ENCODE peak calls at places on chromosomes 12 and 14, in nine cellular contexts. One of them, this sample, is unnamed.

GRCh38 chr14:104554608-104555401 is 24.8 kb upstream of the C14orf180 start:
- DNase-seq in RWPE1: no peak
- DNase-seq in ELR: no peak
- DNase-seq in CD4-positive, alpha-beta memory T cell: no peak
- DNase-seq in HS-5: no peak
- DNase-seq in HEK293T: no peak
- DNase-seq in NCI-H1436: no peak
- DNase-seq in upper lobe of right lung: peak; percentile 34
- DNase-seq in cardiac muscle cell: peak; percentile 44
- DNase-seq in this sample: no peak

GRCh38 chr14:69043007-69043444 is 63.9 kb upstream of the ACTN1 start:
- DNase-seq in HEK293T: no peak
- DNase-seq in RWPE1: no peak
- DNase-seq in ELR: no peak
- DNase-seq in upper lobe of right lung: peak; percentile 82
- DNase-seq in NCI-H1436: no peak
- DNase-seq in CD4-positive, alpha-beta memory T cell: no peak
- DNase-seq in cardiac muscle cell: no peak
- DNase-seq in HS-5: no peak
- DNase-seq in this sample: no peak

GRCh38 chr14:78690836-78691235 is 520.7 kb downstream of the NRXN3 start:
- DNase-seq in HEK293T: no peak
- DNase-seq in upper lobe of right lung: no peak
- DNase-seq in ELR: no peak
- DNase-seq in RWPE1: no peak
- DNase-seq in CD4-positive, alpha-beta memory T cell: no peak
- DNase-seq in NCI-H1436: no peak
- DNase-seq in cardiac muscle cell: no peak
- DNase-seq in HS-5: peak; percentile 28
- DNase-seq in this sample: no peak

GRCh38 chr12:116142936-116143882 is 134.3 kb downstream of the MED13L start:
- DNase-seq in NCI-H1436: no peak
- DNase-seq in cardiac muscle cell: no peak
- DNase-seq in RWPE1: peak; percentile 54
- DNase-seq in HEK293T: no peak
- DNase-seq in HS-5: peak; percentile 79
- DNase-seq in ELR: peak; percentile 94
- DNase-seq in upper lobe of right lung: no peak
- DNase-seq in CD4-positive, alpha-beta memory T cell: no peak
- DNase-seq in this sample: no peak

GRCh38 chr12:98106201-98106600 is 409.2 kb upstream of the TMPO start:
- DNase-seq in HEK293T: no peak
- DNase-seq in upper lobe of right lung: no peak
- DNase-seq in ELR: no peak
- DNase-seq in cardiac muscle cell: no peak
- DNase-seq in HS-5: no peak
- DNase-seq in CD4-positive, alpha-beta memory T cell: no peak
- DNase-seq in NCI-H1436: no peak
- DNase-seq in RWPE1: no peak
- DNase-seq in this sample: no peak

GRCh38 chr12:47881826-47882427 is 22.9 kb downstream of the VDR start:
- DNase-seq in NCI-H1436: no peak
- DNase-seq in upper lobe of right lung: no peak
- DNase-seq in cardiac muscle cell: no peak
- DNase-seq in HEK293T: no peak
- DNase-seq in RWPE1: peak; percentile 42
- DNase-seq in ELR: peak; percentile 98
- DNase-seq in CD4-positive, alpha-beta memory T cell: no peak
- DNase-seq in HS-5: peak; percentile 98
- DNase-seq in this sample: no peak

GRCh38 chr12:71999795-72000194 is 61.1 kb downstream of the TPH2 start:
- DNase-seq in HEK293T: no peak
- DNase-seq in cardiac muscle cell: no peak
- DNase-seq in RWPE1: peak; percentile 5
- DNase-seq in HS-5: peak; percentile 28
- DNase-seq in CD4-positive, alpha-beta memory T cell: no peak
- DNase-seq in NCI-H1436: no peak
- DNase-seq in ELR: peak; percentile 66
- DNase-seq in upper lobe of right lung: no peak
- DNase-seq in this sample: no peak

GRCh38 chr12:31369712-31370521 is 44.0 kb upstream of the SINHCAF start:
- DNase-seq in ELR: peak; percentile 67
- DNase-seq in RWPE1: no peak
- DNase-seq in NCI-H1436: no peak
- DNase-seq in HS-5: no peak
- DNase-seq in CD4-positive, alpha-beta memory T cell: no peak
- DNase-seq in HEK293T: peak; percentile 49
- DNase-seq in upper lobe of right lung: peak; percentile 1
- DNase-seq in cardiac muscle cell: peak; percentile 36
- DNase-seq in this sample: no peak

GRCh38 chr12:56840922-56841321 is 77.8 kb downstream of the HSD17B6 start:
- DNase-seq in upper lobe of right lung: no peak
- DNase-seq in RWPE1: peak; percentile 36
- DNase-seq in CD4-positive, alpha-beta memory T cell: no peak
- DNase-seq in HEK293T: no peak
- DNase-seq in cardiac muscle cell: no peak
- DNase-seq in ELR: peak; percentile 20
- DNase-seq in NCI-H1436: no peak
- DNase-seq in HS-5: no peak
- DNase-seq in this sample: no peak

GRCh38 chr12:124277394-124278222 is 17.3 kb upstream of the RFLNA start:
- DNase-seq in ELR: no peak
- DNase-seq in upper lobe of right lung: no peak
- DNase-seq in CD4-positive, alpha-beta memory T cell: no peak
- DNase-seq in HS-5: no peak
- DNase-seq in NCI-H1436: no peak
- DNase-seq in RWPE1: no peak
- DNase-seq in HEK293T: no peak
- DNase-seq in cardiac muscle cell: no peak
- DNase-seq in this sample: no peak

GRCh38 chr12:45232771-45233372 is 17.0 kb downstream of the ANO6 start:
- DNase-seq in cardiac muscle cell: no peak
- DNase-seq in RWPE1: peak; percentile 94
- DNase-seq in HEK293T: peak; percentile 17
- DNase-seq in CD4-positive, alpha-beta memory T cell: no peak
- DNase-seq in upper lobe of right lung: no peak
- DNase-seq in NCI-H1436: no peak
- DNase-seq in HS-5: peak; percentile 92
- DNase-seq in ELR: peak; percentile 99
- DNase-seq in this sample: no peak

GRCh38 chr12:2733493-2734252 is 61.1 kb upstream of the FKBP4 start:
- DNase-seq in HEK293T: no peak
- DNase-seq in RWPE1: no peak
- DNase-seq in upper lobe of right lung: no peak
- DNase-seq in cardiac muscle cell: no peak
- DNase-seq in ELR: peak; percentile 15
- DNase-seq in HS-5: no peak
- DNase-seq in CD4-positive, alpha-beta memory T cell: no peak
- DNase-seq in NCI-H1436: no peak
- DNase-seq in this sample: no peak

GRCh38 chr14:22265319-22266140 is 323.5 kb downstream of the DAD1 start:
- DNase-seq in ELR: no peak
- DNase-seq in RWPE1: peak; percentile 19
- DNase-seq in CD4-positive, alpha-beta memory T cell: no peak
- DNase-seq in HEK293T: no peak
- DNase-seq in NCI-H1436: no peak
- DNase-seq in HS-5: no peak
- DNase-seq in cardiac muscle cell: no peak
- DNase-seq in upper lobe of right lung: no peak
- DNase-seq in this sample: no peak

This sample was measured in G401.